ENCODE peak calls at places on chromosome 13, in four cellular contexts. S is K562, E is A549, N is HepG2. X is an unnamed sample.

GRCh38 chr13:98542568-98543379 is 34.1 kb downstream of the STK24 start:
- DNase-seq in N (no peak), S (no peak), E (no peak), X (no peak)

GRCh38 chr13:75855216-75855615 is 219.1 kb downstream of the LMO7 start:
- DNase-seq in S (no peak), N (no peak), E (no peak), X (no peak)

GRCh38 chr13:111664060-111664459 is 343.6 kb downstream of the TEX29 start:
- DNase-seq in S (no peak), E (no peak), N (no peak), X (no peak)

GRCh38 chr13:93876236-93876635 is 603.2 kb downstream of the DCT start:
- DNase-seq in E (no peak), N (no peak), S (no peak), X (no peak)

GRCh38 chr13:37715606-37716015 is 117.0 kb upstream of the POSTN start:
- DNase-seq in E (no peak), N (no peak), S (no peak), X (no peak)

GRCh38 chr13:83796364-83796763 is 85.9 kb downstream of the SLITRK1 start:
- DNase-seq in N (no peak), S (no peak), E (no peak), X (no peak)

GRCh38 chr13:51221674-51222509 is at the start of gene FAM124A:
- DNase-seq in S (peak), N (no peak), E (peak), X (peak)

GRCh38 chr13:101707659-101708058 is 255.2 kb downstream of the ITGBL1 start:
- DNase-seq in E (no peak), N (no peak), S (no peak), X (no peak)

GRCh38 chr13:52010890-52011689 is at the start of gene ATP7B:
- DNase-seq in N (peak), S (peak), E (peak), X (peak)

GRCh38 chr13:76980075-76980718 is 11.7 kb upstream of the CLN5 start:
- DNase-seq in S (peak), N (peak), E (peak), X (peak)

GRCh38 chr13:51235756-51236564 is 13.8 kb downstream of the FAM124A start:
- DNase-seq in N (no peak), E (no peak), S (no peak), X (no peak)

GRCh38 chr13:97125051-97125809 is 96.9 kb upstream of the MBNL2 start:
- DNase-seq in S (no peak), N (peak), E (no peak), X (peak)

GRCh38 chr13:106599875-106600797 is 32.2 kb upstream of the ARGLU1 start:
- DNase-seq in E (no peak), S (no peak), N (no peak), X (no peak)

GRCh38 chr13:29865934-29866333 is 15.5 kb upstream of the UBL3 start:
- DNase-seq in S (no peak), N (no peak), E (no peak), X (no peak)

GRCh38 chr13:36965767-36966166 is 33.4 kb downstream of the ALG5 start:
- DNase-seq in S (no peak), N (no peak), E (no peak), X (no peak)

GRCh38 chr13:99419591-99420243 is 81.6 kb upstream of the TM9SF2 start:
- DNase-seq in S (no peak), N (no peak), E (no peak), X (no peak)

GRCh38 chr13:22357132-22357531 is 686.3 kb downstream of the FGF9 start:
- DNase-seq in N (no peak), S (no peak), E (no peak), X (no peak)

GRCh38 chr13:22455036-22455435 is 725.7 kb upstream of the SGCG start:
- DNase-seq in S (no peak), N (no peak), E (no peak), X (no peak)

GRCh38 chr13:111050539-111050879 is 64.6 kb upstream of the ARHGEF7 start:
- DNase-seq in N (no peak), E (no peak), S (no peak), X (no peak)

GRCh38 chr13:30832845-30833332 is 73.2 kb upstream of the MEDAG start:
- DNase-seq in E (peak), S (peak), N (peak), X (peak)

GRCh38 chr13:76286178-76286577 is 600.0 kb downstream of the KCTD12 start:
- DNase-seq in S (no peak), N (no peak), E (no peak), X (no peak)

GRCh38 chr13:99559560-99559959 is 58.3 kb downstream of the TM9SF2 start:
- DNase-seq in E (no peak), N (peak), S (no peak), X (no peak)

GRCh38 chr13:107803822-107804495 is 411.4 kb downstream of the LIG4 start:
- DNase-seq in E (no peak), S (no peak), N (no peak), X (no peak)

GRCh38 chr13:95604534-95604915 is 40.0 kb downstream of the DZIP1 start:
- DNase-seq in S (no peak), E (no peak), N (no peak), X (no peak)

GRCh38 chr13:99796175-99796819 is 175.3 kb downstream of the ZIC5 start:
- DNase-seq in N (peak), S (peak), E (no peak), X (peak)

GRCh38 chr13:113765241-113765910 is 6.3 kb downstream of the TMEM255B start:
- DNase-seq in S (peak), N (no peak), E (no peak), X (no peak)

GRCh38 chr13:36801035-36801434 is 18.0 kb upstream of the RFXAP start:
- DNase-seq in S (no peak), N (no peak), E (no peak), X (no peak)

GRCh38 chr13:90533866-90534265 is 813.6 kb upstream of the MIR17HG start:
- DNase-seq in N (no peak), S (no peak), E (no peak), X (no peak)

GRCh38 chr13:23570099-23570926 is at the start of gene TNFRSF19:
- DNase-seq in E (no peak), S (peak), N (peak), X (no peak)

GRCh38 chr13:53066411-53066810 is 37.8 kb downstream of the OLFM4 start:
- DNase-seq in E (no peak), S (no peak), N (no peak), X (no peak)

GRCh38 chr13:109454167-109454917 is 332.0 kb downstream of the IRS2 start:
- DNase-seq in E (no peak), N (no peak), S (no peak), X (no peak)

GRCh38 chr13:73138276-73138950 is 79.6 kb downstream of the KLF5 start:
- DNase-seq in N (peak), E (peak), S (no peak), X (no peak)

GRCh38 chr13:104869501-104869900 is 1666.0 kb downstream of the EFNB2 start:
- DNase-seq in S (no peak), N (no peak), E (no peak), X (no peak)

GRCh38 chr13:26619321-26619720 is 61.8 kb downstream of the WASF3 start:
- DNase-seq in E (no peak), N (no peak), S (no peak), X (no peak)

DNA sequence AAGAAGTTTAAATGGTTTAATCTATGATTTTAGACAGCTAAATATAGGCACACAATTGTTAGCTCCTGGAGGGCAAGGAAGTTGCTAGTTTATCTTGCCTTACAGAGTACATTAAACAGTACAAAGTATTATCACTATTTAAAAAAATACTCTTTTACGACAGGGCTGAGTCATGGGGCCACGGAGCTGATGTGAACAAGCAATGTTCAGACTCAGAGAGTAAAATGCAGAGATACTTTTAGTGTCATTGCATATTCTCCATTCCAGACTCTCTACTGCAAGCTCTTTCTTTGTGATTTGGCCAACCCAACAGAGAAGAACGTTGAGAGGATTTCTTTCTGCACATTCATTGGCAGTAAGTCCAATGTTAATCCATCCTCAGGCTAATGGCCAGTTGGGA is 352.4 kb downstream of the SPRY2 start:
- DNase-seq in N (no peak), S (no peak), E (no peak), X (no peak)
- TF ChIP-seq NR3C1 in N (no peak), S (no peak), E (no peak), X (no peak)

GRCh38 chr13:44271915-44272341 is 101.7 kb upstream of the SERP2 start:
- DNase-seq in S (no peak), N (no peak), E (no peak), X (no peak)
- TF ChIP-seq NR3C1 in S (no peak), N (no peak), E (no peak), X (no peak)

GRCh38 chr13:33745370-33746324 is 72.3 kb upstream of the RFC3 start:
- DNase-seq in E (no peak), S (no peak), N (no peak), X (no peak)
- TF ChIP-seq NR3C1 in E (no peak), S (no peak), N (no peak), X (no peak)

DNA sequence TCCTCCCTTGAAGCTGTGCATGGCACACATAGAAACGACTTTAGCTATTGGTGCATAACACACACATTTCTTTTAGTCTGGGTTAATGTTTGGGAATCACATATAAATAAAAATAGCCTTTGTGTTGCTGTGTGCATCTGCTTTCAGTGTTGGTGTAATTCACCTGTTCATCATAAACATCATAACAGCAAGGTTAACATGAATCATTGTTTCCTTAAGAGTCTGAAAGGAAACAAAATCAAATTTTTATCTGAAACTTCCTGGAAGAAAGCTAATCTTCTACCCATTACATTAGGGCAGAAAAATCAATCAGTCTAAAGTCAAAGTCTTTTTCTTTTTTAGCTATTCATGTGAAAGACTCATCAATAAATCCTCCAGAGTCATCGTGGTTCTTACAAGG is 35.0 kb upstream of the TNFSF11 start:
- DNase-seq in S (no peak), E (no peak), N (no peak), X (no peak)
- TF ChIP-seq NR3C1 in S (no peak), E (no peak), N (no peak), X (no peak)

GRCh38 chr13:48749699-48750473 is 96.2 kb downstream of the CYSLTR2 start:
- DNase-seq in S (peak), E (peak), N (peak), X (peak)

GRCh38 chr13:48746816-48747215 is 93.1 kb downstream of the CYSLTR2 start:
- DNase-seq in N (no peak), E (no peak), S (no peak), X (no peak)

GRCh38 chr13:48750588-48751383 is 97.1 kb downstream of the CYSLTR2 start:
- DNase-seq in E (no peak), S (no peak), N (no peak), X (no peak)

GRCh38 chr13:48749144-48749543 is 95.4 kb downstream of the CYSLTR2 start:
- DNase-seq in N (no peak), E (no peak), S (no peak), X (no peak)

DNA sequence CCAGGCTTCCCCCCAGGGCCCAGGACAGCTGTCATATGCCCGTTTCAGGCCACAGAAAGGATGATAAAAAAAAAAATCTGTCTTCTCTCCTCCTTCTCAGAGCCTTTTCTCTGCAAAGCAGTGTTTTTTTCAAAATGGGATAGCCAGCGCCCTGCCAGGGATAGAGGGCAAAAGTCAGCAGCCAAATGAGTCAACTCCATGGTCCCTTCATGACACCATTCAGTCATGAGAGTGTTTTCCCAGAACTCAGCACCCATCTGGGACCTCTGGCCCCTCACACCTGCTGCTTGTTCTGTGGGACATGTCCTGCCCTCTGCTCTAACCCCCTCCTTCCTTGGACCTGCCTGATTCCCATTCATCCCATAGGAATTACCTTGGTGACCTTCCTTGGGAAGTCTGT is 95.0 kb downstream of the CYSLTR2 start:
- DNase-seq in N (no peak), E (no peak), S (no peak), X (no peak)
- TF ChIP-seq NR3C1 in N (no peak), E (no peak), S (no peak), X (no peak)

GRCh38 chr13:67416047-67416925 is 186.2 kb upstream of the PCDH9 start:
- DNase-seq in E (peak), S (no peak), N (peak), X (peak)
- TF ChIP-seq NR3C1 in E (no peak), S (no peak), N (no peak), X (no peak)

DNA sequence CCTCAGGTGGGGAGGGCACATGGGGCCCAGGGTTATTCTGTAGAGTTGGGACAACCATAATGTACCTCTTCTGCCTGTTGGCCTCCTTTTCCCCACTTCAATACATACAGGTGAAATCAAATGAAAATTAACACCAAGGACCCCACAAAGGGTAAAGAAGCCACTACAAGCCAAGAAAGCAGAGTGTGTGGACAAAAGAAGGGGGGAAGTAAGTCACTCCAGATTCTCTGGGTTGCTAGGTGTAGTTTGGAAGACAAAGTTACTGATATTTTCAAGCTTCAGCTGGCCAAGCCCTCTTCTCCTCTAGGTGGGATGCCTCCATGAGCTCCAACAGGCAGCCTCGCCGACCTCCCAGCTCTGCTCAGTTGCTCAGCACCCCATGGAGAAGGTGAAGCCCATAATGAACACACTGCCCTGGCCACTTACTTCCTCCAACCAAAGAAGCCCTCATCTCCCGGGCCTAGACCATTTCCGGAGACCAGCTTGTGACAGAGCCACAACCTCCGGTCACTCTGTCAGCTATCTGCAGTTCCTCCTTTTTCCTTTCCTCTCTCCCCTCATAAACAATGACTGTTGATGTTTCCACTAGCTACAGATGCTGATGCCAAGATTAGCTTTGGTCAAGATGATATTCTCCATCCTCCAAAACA is 66.8 kb upstream of the MED4 start:
- DNase-seq in E (no peak), S (no peak), N (no peak), X (no peak)
- TF ChIP-seq NR3C1 in E (no peak), S (no peak), N (no peak), X (no peak)

GRCh38 chr13:28658539-28658795 is 463 bp upstream of the POMP start:
- DNase-seq in S (no peak), N (no peak), E (no peak), X (no peak)

GRCh38 chr13:28658796-28659610 is at the start of gene POMP:
- DNase-seq in S (peak), E (peak), N (peak), X (peak)

GRCh38 chr13:28659611-28659970 is 661 bp downstream of the POMP start:
- DNase-seq in E (no peak), N (no peak), S (no peak), X (no peak)

GRCh38 chr13:28655566-28655965 is 3.4 kb upstream of the POMP start:
- DNase-seq in S (no peak), E (no peak), N (no peak), X (no peak)

DNA sequence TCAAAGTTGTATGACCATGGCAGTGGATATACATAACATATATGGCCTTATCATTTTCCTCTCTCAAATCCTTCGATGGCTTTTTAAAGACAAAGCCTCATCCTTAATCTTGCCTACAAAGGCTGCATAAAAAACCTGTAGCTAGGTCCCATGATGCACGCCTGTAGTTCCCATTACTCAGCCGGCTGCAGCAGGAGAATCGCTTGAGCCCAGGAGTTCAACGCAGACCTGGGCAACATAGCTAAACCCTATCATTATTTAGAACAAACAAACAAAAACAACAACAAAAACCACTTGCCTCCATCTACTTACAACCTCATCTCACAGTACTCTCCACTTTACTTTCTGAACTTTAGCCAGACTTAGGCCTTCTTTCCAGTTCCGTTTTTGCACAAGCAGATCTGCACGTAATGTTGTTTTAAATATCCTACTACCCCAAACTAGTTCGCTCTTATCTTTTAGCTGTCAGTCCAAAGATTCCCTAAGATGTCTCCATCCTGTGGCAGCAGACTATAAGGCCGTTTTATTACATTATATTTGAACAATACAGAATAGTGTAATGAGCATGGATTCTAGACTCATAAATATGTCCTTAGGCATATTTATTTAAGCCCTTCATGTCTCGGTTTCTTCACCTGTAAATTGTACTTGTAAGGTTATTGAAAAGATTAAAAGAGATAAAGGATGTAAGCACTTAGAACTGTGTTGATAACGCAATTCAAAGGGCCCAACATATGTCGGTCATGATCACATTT is 969 bp upstream of the POMP start:
- DNase-seq in E (no peak), N (no peak), S (no peak), X (no peak)
- TF ChIP-seq NR3C1 in E (no peak), N (no peak), S (no peak), X (no peak)

GRCh38 chr13:20489185-20489820 is 36.4 kb downstream of the CRYL1 start:
- DNase-seq in E (no peak), S (no peak), N (no peak), X (no peak)
- TF ChIP-seq NR3C1 in E (no peak), S (no peak), N (no peak), X (no peak)

GRCh38 chr13:41675306-41675705 is 218.0 kb downstream of the RGCC start:
- DNase-seq in N (no peak), E (no peak), S (no peak), X (no peak)
- TF ChIP-seq NR3C1 in N (no peak), E (no peak), S (no peak), X (no peak)

X was measured in WTC11.